ENCODE peak calls at places on chromosomes 16 and 17, in five cellular contexts. One of them, this sample, is unnamed.

GRCh38 chr17:61461586-61461966 is 9.4 kb downstream of the TBX4 start:
- DNase-seq in A549: no peak
- DNase-seq in breast epithelium: no peak
- DNase-seq in ascending aorta: no peak
- DNase-seq in effector memory CD4-positive, alpha-beta T cell: no peak
- DNase-seq in this sample: no peak

GRCh38 chr16:25210758-25211157 is 6.0 kb upstream of the AQP8 start:
- DNase-seq in A549: no peak
- DNase-seq in breast epithelium: no peak
- DNase-seq in ascending aorta: no peak
- DNase-seq in effector memory CD4-positive, alpha-beta T cell: no peak
- DNase-seq in this sample: no peak

GRCh38 chr17:8732406-8733065 is 12.1 kb downstream of the CCDC42 start:
- DNase-seq in A549: no peak
- DNase-seq in breast epithelium: no peak
- DNase-seq in ascending aorta: no peak
- DNase-seq in effector memory CD4-positive, alpha-beta T cell: no peak
- DNase-seq in this sample: no peak

GRCh38 chr16:87740909-87741424 is 24.8 kb downstream of the KLHDC4 start:
- DNase-seq in A549: no peak
- DNase-seq in breast epithelium: no peak
- DNase-seq in ascending aorta: no peak
- DNase-seq in effector memory CD4-positive, alpha-beta T cell: no peak
- DNase-seq in this sample: no peak

GRCh38 chr17:81163051-81163695 is 2.1 kb upstream of the PVALEF start:
- DNase-seq in A549: no peak
- DNase-seq in breast epithelium: no peak
- DNase-seq in ascending aorta: no peak
- DNase-seq in effector memory CD4-positive, alpha-beta T cell: no peak
- DNase-seq in this sample: no peak

GRCh38 chr16:50320310-50320709 is 48.5 kb downstream of the BRD7 start:
- DNase-seq in A549: no peak
- DNase-seq in breast epithelium: no peak
- DNase-seq in ascending aorta: no peak
- DNase-seq in effector memory CD4-positive, alpha-beta T cell: no peak
- DNase-seq in this sample: no peak

GRCh38 chr17:50094243-50094752 is 853 bp upstream of the PDK2 start:
- DNase-seq in A549: peak; percentile 91
- DNase-seq in breast epithelium: peak; percentile 94
- DNase-seq in ascending aorta: peak; percentile 95
- DNase-seq in effector memory CD4-positive, alpha-beta T cell: peak; percentile 76
- DNase-seq in this sample: peak; percentile 89

GRCh38 chr16:67244387-67245188 is 2.7 kb downstream of the FHOD1 start:
- DNase-seq in A549: peak; percentile 82
- DNase-seq in breast epithelium: peak; percentile 64
- DNase-seq in ascending aorta: peak; percentile 89
- DNase-seq in effector memory CD4-positive, alpha-beta T cell: peak; percentile 83
- DNase-seq in this sample: peak; percentile 91

GRCh38 chr17:40901981-40902862 is 17.2 kb upstream of the KRT20 start:
- DNase-seq in A549: peak; percentile 95
- DNase-seq in breast epithelium: no peak
- DNase-seq in ascending aorta: no peak
- DNase-seq in effector memory CD4-positive, alpha-beta T cell: no peak
- DNase-seq in this sample: no peak

GRCh38 chr17:36088559-36089376 is 1.2 kb downstream of the CCL3 start:
- DNase-seq in A549: no peak
- DNase-seq in breast epithelium: no peak
- DNase-seq in ascending aorta: no peak
- DNase-seq in effector memory CD4-positive, alpha-beta T cell: no peak
- DNase-seq in this sample: no peak

GRCh38 chr16:54286067-54286329 is 589 bp downstream of the IRX3 start:
- DNase-seq in A549: no peak
- DNase-seq in breast epithelium: no peak
- DNase-seq in ascending aorta: no peak
- DNase-seq in effector memory CD4-positive, alpha-beta T cell: no peak
- DNase-seq in this sample: no peak

GRCh38 chr16:31010943-31011342 is 505 bp upstream of the STX1B start:
- DNase-seq in A549: no peak
- DNase-seq in breast epithelium: no peak
- DNase-seq in ascending aorta: no peak
- DNase-seq in effector memory CD4-positive, alpha-beta T cell: no peak
- DNase-seq in this sample: no peak

GRCh38 chr16:48597563-48598392 is 12.2 kb downstream of the N4BP1 start:
- DNase-seq in A549: no peak
- DNase-seq in breast epithelium: no peak
- DNase-seq in ascending aorta: no peak
- DNase-seq in effector memory CD4-positive, alpha-beta T cell: no peak
- DNase-seq in this sample: no peak

GRCh38 chr16:48590476-48590875 is 19.5 kb downstream of the N4BP1 start:
- DNase-seq in A549: no peak
- DNase-seq in breast epithelium: no peak
- DNase-seq in ascending aorta: no peak
- DNase-seq in effector memory CD4-positive, alpha-beta T cell: no peak
- DNase-seq in this sample: no peak

GRCh38 chr16:48596326-48596725 is 13.7 kb downstream of the N4BP1 start:
- DNase-seq in A549: no peak
- DNase-seq in breast epithelium: no peak
- DNase-seq in ascending aorta: no peak
- DNase-seq in effector memory CD4-positive, alpha-beta T cell: no peak
- DNase-seq in this sample: no peak

GRCh38 chr16:48592839-48593429 is 17.0 kb downstream of the N4BP1 start:
- DNase-seq in A549: peak; percentile 51
- DNase-seq in breast epithelium: no peak
- DNase-seq in ascending aorta: no peak
- DNase-seq in effector memory CD4-positive, alpha-beta T cell: no peak
- DNase-seq in this sample: peak; percentile 50

GRCh38 chr16:48591976-48592375 is 18.0 kb downstream of the N4BP1 start:
- DNase-seq in A549: no peak
- DNase-seq in breast epithelium: no peak
- DNase-seq in ascending aorta: no peak
- DNase-seq in effector memory CD4-positive, alpha-beta T cell: no peak
- DNase-seq in this sample: no peak
- H3K9me3 ChIP-seq in A549: peaks cover 25% of the 10 kb centered on the region
- H3K9me3 ChIP-seq in breast epithelium: no peaks in the 10 kb centered on the region
- H3K9me3 ChIP-seq in ascending aorta: no peaks in the 10 kb centered on the region
- H3K9me3 ChIP-seq in effector memory CD4-positive, alpha-beta T cell: no peaks in the 10 kb centered on the region
- H3K9me3 ChIP-seq in this sample: peaks cover 49% of the 10 kb centered on the region

DNA sequence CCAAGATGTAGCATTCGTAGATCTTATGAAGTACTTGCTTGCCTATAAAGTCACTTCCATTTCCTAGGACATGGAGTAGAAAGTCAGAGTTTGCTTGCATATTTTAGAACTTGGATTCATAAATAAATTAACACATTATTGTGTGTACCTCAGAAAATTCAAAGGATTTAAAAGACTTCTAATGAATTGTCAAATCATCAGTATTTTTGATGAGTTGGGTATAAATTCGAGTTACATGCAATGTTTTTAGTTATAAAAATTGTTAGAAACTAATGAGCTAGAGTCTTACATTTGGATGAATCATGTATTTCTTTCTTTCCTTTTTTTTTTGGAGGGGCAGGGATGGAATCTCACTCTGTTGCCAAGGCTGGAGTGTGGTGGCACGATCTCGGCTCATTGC is 156.9 kb upstream of the KCNJ16 start:
- DNase-seq in A549: no peak
- DNase-seq in breast epithelium: no peak
- DNase-seq in ascending aorta: no peak
- DNase-seq in effector memory CD4-positive, alpha-beta T cell: no peak
- DNase-seq in this sample: no peak
- H3K9me3 ChIP-seq in A549: no peaks in the 10 kb centered on the region
- H3K9me3 ChIP-seq in breast epithelium: no peaks in the 10 kb centered on the region
- H3K9me3 ChIP-seq in ascending aorta: no peaks in the 10 kb centered on the region
- H3K9me3 ChIP-seq in effector memory CD4-positive, alpha-beta T cell: no peaks in the 10 kb centered on the region
- H3K9me3 ChIP-seq in this sample: no peaks in the 10 kb centered on the region

GRCh38 chr16:89171216-89172170 is at the start of gene CDH15:
- DNase-seq in A549: peak; percentile 96
- DNase-seq in breast epithelium: peak; percentile 94
- DNase-seq in ascending aorta: peak; percentile 87
- DNase-seq in effector memory CD4-positive, alpha-beta T cell: peak; percentile 92
- DNase-seq in this sample: peak; percentile 97
- H3K9me3 ChIP-seq in A549: no peaks in the 10 kb centered on the region
- H3K9me3 ChIP-seq in breast epithelium: no peaks in the 10 kb centered on the region
- H3K9me3 ChIP-seq in ascending aorta: no peaks in the 10 kb centered on the region
- H3K9me3 ChIP-seq in effector memory CD4-positive, alpha-beta T cell: no peaks in the 10 kb centered on the region
- H3K9me3 ChIP-seq in this sample: no peaks in the 10 kb centered on the region

GRCh38 chr16:35398208-35398607 is 1938.8 kb downstream of the TP53TG3F start:
- DNase-seq in A549: no peak
- DNase-seq in breast epithelium: no peak
- DNase-seq in ascending aorta: no peak
- DNase-seq in effector memory CD4-positive, alpha-beta T cell: no peak
- DNase-seq in this sample: no peak
- H3K9me3 ChIP-seq in A549: no peaks in the 10 kb centered on the region
- H3K9me3 ChIP-seq in breast epithelium: no peaks in the 10 kb centered on the region
- H3K9me3 ChIP-seq in ascending aorta: no peaks in the 10 kb centered on the region
- H3K9me3 ChIP-seq in effector memory CD4-positive, alpha-beta T cell: peaks cover 7% of the 10 kb centered on the region
- H3K9me3 ChIP-seq in this sample: no peaks in the 10 kb centered on the region

GRCh38 chr16:10495031-10495345 is 85.4 kb downstream of the EMP2 start:
- DNase-seq in A549: no peak
- DNase-seq in breast epithelium: no peak
- DNase-seq in ascending aorta: no peak
- DNase-seq in effector memory CD4-positive, alpha-beta T cell: no peak
- DNase-seq in this sample: no peak
- H3K9me3 ChIP-seq in A549: peaks cover 4% of the 10 kb centered on the region
- H3K9me3 ChIP-seq in breast epithelium: peaks cover 8% of the 10 kb centered on the region
- H3K9me3 ChIP-seq in ascending aorta: peaks cover 12% of the 10 kb centered on the region
- H3K9me3 ChIP-seq in effector memory CD4-positive, alpha-beta T cell: no peaks in the 10 kb centered on the region
- H3K9me3 ChIP-seq in this sample: peaks cover 6% of the 10 kb centered on the region

DNA sequence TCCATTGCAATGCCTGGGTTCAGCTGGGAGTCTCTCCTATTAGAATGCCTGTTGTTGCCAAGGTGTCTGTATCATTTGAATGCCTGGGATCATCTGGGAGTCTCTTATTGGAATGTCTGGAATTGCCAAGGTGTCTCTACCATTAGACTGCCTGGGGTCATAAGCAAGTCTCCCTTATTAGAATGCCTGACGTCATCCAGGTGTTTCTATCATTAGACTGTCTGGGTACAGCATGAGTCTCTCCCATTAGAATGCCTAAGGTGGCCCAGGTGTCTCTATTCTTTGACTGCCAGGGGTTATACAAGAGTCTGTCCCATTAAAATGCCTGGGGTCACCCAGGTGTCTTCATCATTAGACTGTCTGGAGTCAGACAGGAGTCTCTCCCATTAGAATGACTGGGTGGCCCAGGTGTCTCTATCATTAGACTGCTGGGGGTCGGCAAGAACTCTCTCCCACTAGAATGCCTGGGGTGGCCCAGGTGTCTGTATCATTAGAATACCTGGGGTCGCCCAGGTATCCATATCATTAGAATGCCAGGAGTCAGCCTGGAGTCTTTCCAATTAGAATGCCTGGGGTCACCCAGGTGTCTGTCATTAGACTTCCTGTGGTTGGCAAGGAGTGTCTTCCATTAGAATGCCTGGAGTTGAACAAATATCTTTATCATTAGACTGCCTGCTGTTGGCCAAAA is 2274.0 kb downstream of the TP53TG3F start:
- DNase-seq in A549: no peak
- DNase-seq in breast epithelium: no peak
- DNase-seq in ascending aorta: peak; percentile 41
- DNase-seq in effector memory CD4-positive, alpha-beta T cell: no peak
- DNase-seq in this sample: no peak
- H3K9me3 ChIP-seq in A549: no peaks in the 10 kb centered on the region
- H3K9me3 ChIP-seq in breast epithelium: peaks cover 32% of the 10 kb centered on the region
- H3K9me3 ChIP-seq in ascending aorta: no peaks in the 10 kb centered on the region
- H3K9me3 ChIP-seq in effector memory CD4-positive, alpha-beta T cell: peaks cover 27% of the 10 kb centered on the region
- H3K9me3 ChIP-seq in this sample: no peaks in the 10 kb centered on the region

DNA sequence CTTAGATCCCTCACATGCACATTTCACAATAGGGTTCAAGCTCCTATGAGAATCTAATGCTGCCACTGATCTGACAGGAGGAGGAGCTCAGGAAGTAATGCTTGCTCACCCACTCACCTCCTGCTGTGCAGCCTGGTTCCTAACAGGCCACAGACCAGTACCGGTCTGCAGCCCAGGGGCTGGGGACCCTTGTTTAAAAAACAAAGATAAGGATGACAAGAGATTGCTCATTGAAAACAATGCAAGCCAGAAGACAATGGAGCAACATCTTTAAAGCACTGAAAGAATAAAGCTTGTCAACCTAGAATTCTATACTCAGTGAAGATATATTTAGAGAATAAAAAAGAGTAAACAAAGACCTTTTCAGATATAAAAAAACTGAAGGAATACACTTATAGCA is 22.8 kb upstream of the FA2H start:
- DNase-seq in A549: no peak
- DNase-seq in breast epithelium: no peak
- DNase-seq in ascending aorta: no peak
- DNase-seq in effector memory CD4-positive, alpha-beta T cell: no peak
- DNase-seq in this sample: no peak
- H3K9me3 ChIP-seq in A549: peaks cover 16% of the 10 kb centered on the region
- H3K9me3 ChIP-seq in breast epithelium: no peaks in the 10 kb centered on the region
- H3K9me3 ChIP-seq in ascending aorta: no peaks in the 10 kb centered on the region
- H3K9me3 ChIP-seq in effector memory CD4-positive, alpha-beta T cell: no peaks in the 10 kb centered on the region
- H3K9me3 ChIP-seq in this sample: no peaks in the 10 kb centered on the region